ENCODE peak calls at places on chromosomes 2 and 18, in eight cellular contexts. T is Daoy, K is GM10248, Z is right atrium auricular region, S is AML-193, P is RWPE1, G is Calu3, L is activated gamma-delta T cell treated with Interleukin-2 at 50 U/mL for 16 hours. X is an unnamed sample.

GRCh38 chr2:25529034-25529433 is 144.3 kb downstream of the DTNB start:
- DNase-seq in T (no peak), K (no peak), Z (no peak), S (no peak), P (no peak), G (no peak), L (no peak), X (no peak)

GRCh38 chr18:68714356-68714706 is 577 bp downstream of the TMX3 start:
- DNase-seq in T (peak; percentile 9), K (peak; percentile 17), Z (no peak), S (no peak), P (no peak), G (peak; percentile 5), L (no peak), X (no peak)

GRCh38 chr2:172374318-172375240 is 52.8 kb upstream of the ITGA6 start:
- DNase-seq in T (no peak), K (no peak), Z (no peak), S (no peak), P (no peak), G (peak; percentile 16), L (no peak), X (no peak)

GRCh38 chr2:20578895-20579825 is 71.7 kb downstream of the HS1BP3 start:
- DNase-seq in T (peak; percentile 99), K (peak; percentile 75), Z (peak; percentile 95), S (no peak), P (peak; percentile 87), G (peak; percentile 79), L (no peak), X (no peak)

GRCh38 chr18:22999212-22999611 is 66.1 kb downstream of the RBBP8 start:
- DNase-seq in T (no peak), K (no peak), Z (no peak), S (no peak), P (no peak), G (no peak), L (no peak), X (no peak)

GRCh38 chr2:20796374-20796791 is 26.5 kb downstream of the LDAH start:
- DNase-seq in T (no peak), K (no peak), Z (no peak), S (no peak), P (peak; percentile 67), G (no peak), L (no peak), X (no peak)

GRCh38 chr2:179444056-179444455 is 179.4 kb upstream of the SESTD1 start:
- DNase-seq in T (no peak), K (no peak), Z (no peak), S (no peak), P (no peak), G (no peak), L (no peak), X (no peak)

GRCh38 chr18:35658112-35658511 is 76.6 kb downstream of the GALNT1 start:
- DNase-seq in T (no peak), K (no peak), Z (no peak), S (no peak), P (no peak), G (no peak), L (no peak), X (no peak)

GRCh38 chr2:97713296-97714083 is at the start of gene ZAP70:
- DNase-seq in T (no peak), K (no peak), Z (no peak), S (no peak), P (no peak), G (no peak), L (peak; percentile 65), X (no peak)

GRCh38 chr2:140457483-140457882 is 1673.3 kb downstream of the LRP1B start:
- DNase-seq in T (no peak), K (no peak), Z (no peak), S (no peak), P (no peak), G (no peak), L (no peak), X (no peak)

GRCh38 chr2:200964498-200964897 is 1.0 kb upstream of the ORC2 start:
- DNase-seq in T (no peak), K (no peak), Z (no peak), S (no peak), P (no peak), G (no peak), L (no peak), X (no peak)

GRCh38 chr2:2524340-2524941 is 193.4 kb upstream of the MYT1L start:
- DNase-seq in T (no peak), K (no peak), Z (no peak), S (no peak), P (no peak), G (no peak), L (no peak), X (no peak)

GRCh38 chr2:57878573-57878910 is 168.1 kb upstream of the VRK2 start:
- DNase-seq in T (no peak), K (no peak), Z (no peak), S (no peak), P (no peak), G (no peak), L (no peak), X (no peak)

GRCh38 chr2:17962874-17963273 is 84.4 kb downstream of the KCNS3 start:
- DNase-seq in T (peak; percentile 8), K (no peak), Z (no peak), S (no peak), P (no peak), G (no peak), L (no peak), X (no peak)

GRCh38 chr18:59593291-59593717 is 103.9 kb downstream of the CCBE1 start:
- DNase-seq in T (no peak), K (no peak), Z (no peak), S (no peak), P (no peak), G (no peak), L (no peak), X (no peak)

GRCh38 chr2:205323929-205324328 is 358.4 kb upstream of the NRP2 start:
- DNase-seq in T (no peak), K (no peak), Z (no peak), S (no peak), P (no peak), G (no peak), L (no peak), X (no peak)

GRCh38 chr2:95203911-95204310 is 3.4 kb upstream of the ZNF892 start:
- DNase-seq in T (no peak), K (no peak), Z (no peak), S (no peak), P (no peak), G (no peak), L (no peak), X (no peak)

GRCh38 chr2:209696836-209697711 is 74.6 kb upstream of the UNC80 start:
- DNase-seq in T (no peak), K (peak; percentile 21), Z (no peak), S (no peak), P (no peak), G (no peak), L (no peak), X (no peak)

GRCh38 chr18:79394438-79395307 is 1.1 kb upstream of the NFATC1 start:
- DNase-seq in T (peak; percentile 59), K (peak; percentile 67), Z (peak; percentile 82), S (no peak), P (peak; percentile 25), G (peak; percentile 28), L (peak; percentile 34), X (no peak)

GRCh38 chr2:71846669-71847291 is 300.9 kb downstream of the CYP26B1 start:
- DNase-seq in T (peak; percentile 48), K (no peak), Z (no peak), S (no peak), P (no peak), G (no peak), L (no peak), X (no peak)

GRCh38 chr2:148876589-148877402 is 1.8 kb downstream of the KIF5C start:
- DNase-seq in T (no peak), K (peak; percentile 59), Z (no peak), S (no peak), P (peak; percentile 4), G (peak; percentile 47), L (peak; percentile 31), X (no peak)

GRCh38 chr2:89833116-89833779 is 1141.8 kb downstream of the RPIA start:
- DNase-seq in T (no peak), K (no peak), Z (no peak), S (no peak), P (no peak), G (no peak), L (no peak), X (no peak)